ENCODE peak calls at places on chromosomes 16 and 17, in four cellular contexts. V is HFFc6; A is stimulated activated CD8-positive, alpha-beta memory T cell treated with anti-CD3 and anti-CD28 coated beads, Interleukin-12 subunit alpha, Interleukin-12 subunit beta, amount 100 ng/mL, for 4 hours; H is G401. F is an unnamed sample.

GRCh38 chr16:52456368-52456767 is 90.6 kb downstream of the TOX3 start:
- DNase-seq in V (no peak), A (no peak), H (no peak), F (no peak)

GRCh38 chr17:50183439-50184001 is 17.7 kb downstream of the SGCA start:
- DNase-seq in A (no peak), V (no peak), H (no peak), F (peak)

GRCh38 chr17:40071720-40072480 is 9.1 kb downstream of the THRA start:
- DNase-seq in A (no peak), V (no peak), H (peak), F (no peak)

GRCh38 chr16:47375423-47375822 is 85.4 kb downstream of the ITFG1 start:
- DNase-seq in A (no peak), H (peak), V (no peak), F (no peak)

GRCh38 chr16:68079616-68080344 is 5.4 kb upstream of the NFATC3 start:
- DNase-seq in H (no peak), V (no peak), A (peak), F (peak)

GRCh38 chr16:83701494-83701893 is 106.3 kb upstream of the HSBP1 start:
- DNase-seq in V (no peak), A (no peak), H (no peak), F (no peak)

GRCh38 chr17:82236142-82236971 is 7.5 kb downstream of the SLC16A3 start:
- DNase-seq in V (no peak), H (peak), A (peak), F (peak)

GRCh38 chr16:35745191-35745590 is 2285.8 kb downstream of the TP53TG3F start:
- DNase-seq in V (no peak), H (no peak), A (no peak), F (no peak)

GRCh38 chr17:59651346-59651745 is 31.7 kb downstream of the CLTC start:
- DNase-seq in H (no peak), A (no peak), V (peak), F (no peak)